ENCODE peak calls at places on chromosomes 11 and 22, in nine cellular contexts. Z is H7; R is neural progenitor cell; V is choroid plexus epithelial cell; U is BE2C; I is astrocyte of the cerebellum; C is myocyte; O is naive thymus-derived CD4-positive, alpha-beta T cell; X is NB4. K is an unnamed sample.
A peak's percentile ranks its signal among the peaks of the same experiment; 100 is the strongest.

GRCh38 chr22:20979243-20979809 is 2.8 kb upstream of the LZTR1 start:
- DNase-seq in V (peak; percentile 90), O (peak; percentile 67), I (no peak), X (no peak), U (peak; percentile 77), R (peak; percentile 95), C (no peak), Z (peak; percentile 99), K (peak; percentile 90)

GRCh38 chr22:28899199-28899853 is 16.0 kb downstream of the ZNRF3 start:
- DNase-seq in I (no peak), V (no peak), Z (no peak), R (no peak), X (no peak), U (no peak), O (peak; percentile 64), C (peak; percentile 68), K (peak; percentile 72)

GRCh38 chr11:1772270-1773130 is 8.8 kb upstream of the CTSD start:
- DNase-seq in C (peak; percentile 85), V (peak; percentile 99), O (peak; percentile 39), R (peak; percentile 79), U (peak; percentile 32), I (peak; percentile 75), X (peak; percentile 98), Z (peak; percentile 94), K (peak; percentile 91)

GRCh38 chr11:10208045-10208674 is 85.9 kb downstream of the SBF2 start:
- DNase-seq in R (peak; percentile 55), C (peak; percentile 51), V (peak; percentile 74), O (peak; percentile 41), Z (peak; percentile 46), I (peak; percentile 34), X (peak; percentile 57), U (no peak), K (peak; percentile 57)

GRCh38 chr11:116162541-116163230 is 610.1 kb downstream of the BUD13 start:
- DNase-seq in I (no peak), R (peak; percentile 87), C (no peak), Z (peak; percentile 73), O (no peak), U (no peak), X (no peak), V (no peak), K (no peak)

GRCh38 chr11:110479445-110480101 is 49.8 kb downstream of the FDX1 start:
- DNase-seq in O (peak; percentile 1), V (peak; percentile 72), X (peak; percentile 63), Z (no peak), I (peak; percentile 19), C (peak; percentile 44), R (no peak), U (peak; percentile 25), K (peak; percentile 25)

GRCh38 chr11:102915044-102915375 is 40.2 kb upstream of the MMP12 start:
- DNase-seq in O (no peak), V (no peak), X (no peak), Z (no peak), I (no peak), U (no peak), C (no peak), R (no peak), K (no peak)

GRCh38 chr11:8222820-8223512 is 40.7 kb downstream of the LMO1 start:
- DNase-seq in I (peak; percentile 8), Z (peak; percentile 65), X (peak; percentile 59), V (no peak), C (peak; percentile 71), U (no peak), O (no peak), R (no peak), K (no peak)

GRCh38 chr11:114134870-114135269 is 75.4 kb downstream of the ZBTB16 start:
- DNase-seq in I (peak; percentile 42), C (no peak), R (no peak), O (no peak), X (peak; percentile 66), U (no peak), Z (no peak), V (peak; percentile 95), K (peak; percentile 59)

GRCh38 chr11:35064114-35064800 is 74.7 kb upstream of the CD44 start:
- DNase-seq in X (no peak), V (peak; percentile 80), O (no peak), Z (no peak), C (no peak), I (peak; percentile 88), U (no peak), R (no peak), K (no peak)

GRCh38 chr11:126669416-126669815 is 313.9 kb downstream of the ST3GAL4 start:
- DNase-seq in C (peak; percentile 52), I (no peak), U (no peak), R (no peak), V (no peak), O (no peak), X (peak; percentile 40), Z (no peak), K (no peak)

GRCh38 chr22:49815641-49816071 is 12.0 kb downstream of the BRD1 start:
- DNase-seq in X (no peak), C (no peak), Z (peak; percentile 50), V (peak; percentile 49), U (no peak), R (no peak), I (no peak), O (no peak), K (no peak)

GRCh38 chr11:74773481-74773880 is 24.8 kb downstream of the RNF169 start:
- DNase-seq in O (no peak), I (no peak), V (peak; percentile 25), X (no peak), C (no peak), U (no peak), Z (no peak), R (no peak), K (peak; percentile 3)

GRCh38 chr11:116225784-116226410 is 546.9 kb downstream of the BUD13 start:
- DNase-seq in R (no peak), C (peak; percentile 15), O (no peak), I (no peak), X (no peak), U (no peak), V (no peak), Z (no peak), K (no peak)

GRCh38 chr22:46446799-46447198 is 90.6 kb downstream of the CELSR1 start:
- DNase-seq in I (no peak), V (peak; percentile 23), O (no peak), R (no peak), C (peak; percentile 45), U (peak; percentile 59), Z (no peak), X (peak; percentile 68), K (no peak)

GRCh38 chr11:12086271-12087074 is 23.9 kb upstream of the MICAL2 start:
- DNase-seq in V (peak; percentile 92), O (no peak), C (peak; percentile 90), Z (no peak), I (peak; percentile 68), X (peak; percentile 59), U (no peak), R (no peak), K (peak; percentile 94)

GRCh38 chr11:102138223-102138622 is 28.0 kb downstream of the YAP1 start:
- DNase-seq in V (no peak), R (no peak), O (no peak), Z (no peak), U (no peak), X (no peak), C (no peak), I (no peak), K (no peak)

GRCh38 chr11:12058425-12059115 is 50.1 kb upstream of the DKK3 start:
- DNase-seq in R (no peak), O (no peak), I (no peak), Z (no peak), V (no peak), U (no peak), X (no peak), C (no peak), K (no peak)

GRCh38 chr11:80241766-80242165 is 800.9 kb upstream of the TENM4 start:
- DNase-seq in I (no peak), Z (no peak), X (no peak), O (no peak), V (peak; percentile 55), C (no peak), R (no peak), U (no peak), K (peak; percentile 78)

GRCh38 chr22:27412866-27413445 is 388.6 kb downstream of the MN1 start:
- DNase-seq in U (no peak), O (no peak), X (no peak), Z (no peak), I (no peak), C (no peak), V (no peak), R (no peak), K (peak; percentile 92)

GRCh38 chr11:72127923-72128322 is 7.6 kb upstream of the FOLR3 start:
- DNase-seq in C (no peak), R (no peak), Z (no peak), I (no peak), U (no peak), X (no peak), O (no peak), V (no peak), K (no peak)

GRCh38 chr11:74566386-74566960 is 25.9 kb upstream of the POLD3 start:
- DNase-seq in O (no peak), C (peak; percentile 34), X (no peak), R (no peak), Z (no peak), I (no peak), U (no peak), V (no peak), K (no peak)

GRCh38 chr22:38017272-38017920 is 33.0 kb upstream of the SOX10 start:
- DNase-seq in I (no peak), U (peak; percentile 68), O (no peak), V (peak; percentile 74), R (no peak), Z (peak; percentile 70), X (peak; percentile 40), C (no peak), K (peak; percentile 50)

GRCh38 chr11:117438371-117439000 is 110.8 kb downstream of the CEP164 start:
- DNase-seq in C (no peak), R (no peak), U (no peak), O (no peak), Z (no peak), X (peak; percentile 28), V (no peak), I (no peak), K (peak; percentile 71)